ENCODE peak calls at places on chromosomes 4 and X, in ten cellular contexts. B is AG10803; N is fibroblast of mammary gland; Q is activated T-cell treated with anti-CD3 and anti-CD28 coated beads for 1 hour; S is HTR-8/SVneo; V is left cardiac atrium; P is endothelial cell; K is activated CD8-positive, alpha-beta T cell treated with anti-CD3 and anti-CD28 coated beads, Interleukin-2, amount 10 ng/mL, durations not matched to agents 7 days and 5 days; R is A673; H is EL. X is an unnamed sample.

GRCh38 chrX:16476009-16476408 is 173.9 kb upstream of the S100G start:
- DNase-seq in H (no peak), V (no peak), N (no peak), P (no peak), R (no peak), Q (no peak), K (no peak), S (no peak), B (no peak), X (no peak)

GRCh38 chr4:8731364-8731763 is 138.8 kb downstream of the CPZ start:
- DNase-seq in V (no peak), S (no peak), K (no peak), B (no peak), R (no peak), Q (no peak), H (no peak), N (no peak), P (no peak), X (no peak)

GRCh38 chr4:39732728-39733127 is 34.8 kb downstream of the UBE2K start:
- DNase-seq in N (peak; percentile 89), Q (no peak), R (peak; percentile 57), P (no peak), H (peak; percentile 88), S (peak; percentile 53), K (no peak), V (no peak), B (peak; percentile 79), X (no peak)

GRCh38 chr4:175661437-175661836 is 150.6 kb downstream of the GPM6A start:
- DNase-seq in K (no peak), S (no peak), Q (no peak), R (no peak), V (no peak), P (no peak), H (no peak), B (no peak), N (no peak), X (no peak)

GRCh38 chr4:150243932-150244331 is 165.7 kb downstream of the DCLK2 start:
- DNase-seq in P (no peak), N (no peak), K (no peak), V (no peak), R (no peak), B (no peak), H (no peak), S (no peak), Q (no peak), X (no peak)

GRCh38 chr4:37760840-37761239 is 65.6 kb upstream of the PGM2 start:
- DNase-seq in H (no peak), R (no peak), S (no peak), N (no peak), Q (no peak), P (no peak), V (peak; percentile 23), K (no peak), B (no peak), X (no peak)

GRCh38 chrX:129783176-129783776 is 3.5 kb downstream of the SASH3 start:
- DNase-seq in S (no peak), B (no peak), H (no peak), V (no peak), Q (no peak), R (no peak), N (no peak), K (no peak), P (no peak), X (no peak)

GRCh38 chr4:33924239-33924638 is 2320.1 kb downstream of the ARAP2 start:
- DNase-seq in H (peak; percentile 67), Q (no peak), B (peak; percentile 62), N (peak; percentile 85), P (no peak), K (no peak), V (no peak), R (no peak), S (no peak), X (peak; percentile 82)

GRCh38 chrX:76453737-76454406 is 26.4 kb downstream of the MAGEE1 start:
- DNase-seq in N (no peak), S (no peak), P (no peak), V (no peak), B (no peak), R (no peak), H (no peak), K (no peak), Q (no peak), X (no peak)

GRCh38 chr4:161883157-161883556 is 280.6 kb downstream of the FSTL5 start:
- DNase-seq in Q (no peak), V (no peak), R (no peak), S (no peak), B (no peak), P (no peak), K (no peak), H (no peak), N (no peak), X (no peak)

GRCh38 chr4:25446611-25447010 is 69.5 kb downstream of the ANAPC4 start:
- DNase-seq in V (no peak), B (no peak), K (no peak), Q (no peak), S (no peak), N (no peak), H (no peak), P (no peak), R (no peak), X (no peak)

GRCh38 chr4:94758141-94758699 is 465 bp downstream of the BMPR1B start:
- DNase-seq in K (no peak), R (peak; percentile 40), V (peak; percentile 49), B (peak; percentile 43), N (no peak), P (peak; percentile 61), Q (no peak), H (peak; percentile 4), S (peak; percentile 3), X (no peak)

GRCh38 chr4:69832326-69833030 is 27.5 kb downstream of the SULT1E1 start:
- DNase-seq in K (no peak), Q (no peak), B (no peak), R (no peak), V (no peak), S (no peak), P (no peak), H (no peak), N (no peak), X (no peak)

GRCh38 chr4:7037425-7037824 is 5.7 kb upstream of the TADA2B start:
- DNase-seq in H (no peak), Q (no peak), V (no peak), K (no peak), P (no peak), S (no peak), R (no peak), B (no peak), N (no peak), X (no peak)

GRCh38 chr4:118087366-118087765 is 53.1 kb downstream of the NDST3 start:
- DNase-seq in P (no peak), B (peak; percentile 6), Q (no peak), K (no peak), S (no peak), R (peak; percentile 7), V (no peak), N (no peak), H (no peak), X (no peak)